ENCODE peak calls at places on chromosomes 4 and X, in eight cellular contexts. One of them, this sample, is unnamed.

GRCh38 chr4:6332042-6332668 is 62.5 kb downstream of the WFS1 start:
- DNase-seq in WERI-Rb-1: peak
- DNase-seq in RWPE1: peak
- DNase-seq in ecto neural progenitor cell: peak
- DNase-seq in amniotic stem cell: no peak
- DNase-seq in AG09309: no peak
- DNase-seq in brain microvascular endothelial cell: peak
- DNase-seq in uterus: no peak
- DNase-seq in this sample: peak

GRCh38 chr4:22897520-22898108 is 204.9 kb downstream of the GBA3 start:
- DNase-seq in uterus: no peak
- DNase-seq in ecto neural progenitor cell: peak
- DNase-seq in brain microvascular endothelial cell: no peak
- DNase-seq in WERI-Rb-1: peak
- DNase-seq in AG09309: no peak
- DNase-seq in RWPE1: peak
- DNase-seq in amniotic stem cell: no peak
- DNase-seq in this sample: peak

GRCh38 chrX:108070891-108071290 is 20.5 kb downstream of the PSMD10 start:
- DNase-seq in RWPE1: peak
- DNase-seq in amniotic stem cell: no peak
- DNase-seq in brain microvascular endothelial cell: peak
- DNase-seq in WERI-Rb-1: no peak
- DNase-seq in uterus: no peak
- DNase-seq in ecto neural progenitor cell: no peak
- DNase-seq in AG09309: peak
- DNase-seq in this sample: peak

GRCh38 chr4:159764343-159764952 is 661.6 kb downstream of the RAPGEF2 start:
- DNase-seq in WERI-Rb-1: peak
- DNase-seq in RWPE1: peak
- DNase-seq in amniotic stem cell: peak
- DNase-seq in brain microvascular endothelial cell: peak
- DNase-seq in AG09309: no peak
- DNase-seq in uterus: no peak
- DNase-seq in ecto neural progenitor cell: no peak
- DNase-seq in this sample: peak

GRCh38 chr4:116357758-116358157 is 727.6 kb downstream of the TRAM1L1 start:
- DNase-seq in uterus: no peak
- DNase-seq in brain microvascular endothelial cell: no peak
- DNase-seq in WERI-Rb-1: no peak
- DNase-seq in RWPE1: no peak
- DNase-seq in amniotic stem cell: no peak
- DNase-seq in ecto neural progenitor cell: no peak
- DNase-seq in AG09309: no peak
- DNase-seq in this sample: no peak

GRCh38 chr4:10117424-10118354 is 1.1 kb upstream of the WDR1 start:
- DNase-seq in WERI-Rb-1: no peak
- DNase-seq in RWPE1: no peak
- DNase-seq in AG09309: no peak
- DNase-seq in uterus: peak
- DNase-seq in brain microvascular endothelial cell: no peak
- DNase-seq in amniotic stem cell: no peak
- DNase-seq in ecto neural progenitor cell: no peak
- DNase-seq in this sample: no peak

GRCh38 chrX:3345281-3346081 is 971 bp downstream of the MXRA5 start:
- DNase-seq in brain microvascular endothelial cell: no peak
- DNase-seq in AG09309: peak
- DNase-seq in uterus: peak
- DNase-seq in amniotic stem cell: no peak
- DNase-seq in RWPE1: peak
- DNase-seq in ecto neural progenitor cell: peak
- DNase-seq in WERI-Rb-1: no peak
- DNase-seq in this sample: peak

GRCh38 chr4:64158648-64159326 is 250.5 kb downstream of the TECRL start:
- DNase-seq in AG09309: peak
- DNase-seq in uterus: peak
- DNase-seq in WERI-Rb-1: peak
- DNase-seq in ecto neural progenitor cell: peak
- DNase-seq in brain microvascular endothelial cell: peak
- DNase-seq in amniotic stem cell: peak
- DNase-seq in RWPE1: peak
- DNase-seq in this sample: peak

GRCh38 chr4:28287837-28288236 is 1427.2 kb downstream of the STIM2 start:
- DNase-seq in WERI-Rb-1: no peak
- DNase-seq in AG09309: peak
- DNase-seq in RWPE1: peak
- DNase-seq in brain microvascular endothelial cell: peak
- DNase-seq in ecto neural progenitor cell: no peak
- DNase-seq in uterus: no peak
- DNase-seq in amniotic stem cell: peak
- DNase-seq in this sample: no peak

GRCh38 chr4:8478371-8478770 is 37.8 kb downstream of the TRMT44 start:
- DNase-seq in brain microvascular endothelial cell: no peak
- DNase-seq in AG09309: no peak
- DNase-seq in RWPE1: no peak
- DNase-seq in WERI-Rb-1: no peak
- DNase-seq in uterus: no peak
- DNase-seq in ecto neural progenitor cell: no peak
- DNase-seq in amniotic stem cell: no peak
- DNase-seq in this sample: no peak